ENCODE peak calls at places on chromosomes 3 and 15, in nine cellular contexts. G, P, R, T, A, C, F, O and J are unnamed samples.

GRCh38 chr15:78640840-78641733 is at the start of gene CHRNB4:
- DNase-seq in F (peak; percentile 92), G (peak; percentile 90), R (no peak), O (peak; percentile 73), C (peak; percentile 10), T (no peak), A (peak; percentile 36), P (no peak), J (peak; percentile 30)

GRCh38 chr3:17136251-17136721 is 251.5 kb downstream of the PLCL2 start:
- DNase-seq in R (no peak), O (no peak), G (no peak), A (no peak), C (no peak), P (no peak), F (peak; percentile 21), T (no peak), J (no peak)

GRCh38 chr15:31098491-31098917 is 3.0 kb downstream of the TRPM1 start:
- DNase-seq in P (no peak), G (no peak), A (no peak), C (no peak), R (no peak), T (no peak), O (no peak), F (no peak), J (no peak)

GRCh38 chr3:189995129-189995528 is 125.6 kb downstream of the P3H2 start:
- DNase-seq in O (no peak), A (no peak), F (peak; percentile 30), R (peak; percentile 75), P (no peak), C (no peak), T (no peak), G (peak; percentile 35), J (peak; percentile 65)

GRCh38 chr15:88727439-88727838 is 75.8 kb upstream of the ACAN start:
- DNase-seq in T (peak; percentile 20), C (no peak), P (no peak), O (no peak), R (no peak), F (no peak), G (no peak), A (no peak), J (no peak)

GRCh38 chr3:13783556-13783955 is 96.3 kb downstream of the WNT7A start:
- DNase-seq in A (no peak), R (no peak), F (no peak), T (no peak), P (no peak), C (no peak), O (no peak), G (no peak), J (no peak)

GRCh38 chr15:101017041-101017754 is 98.0 kb downstream of the LRRK1 start:
- DNase-seq in F (peak; percentile 45), R (no peak), O (no peak), C (no peak), A (peak; percentile 15), P (no peak), T (no peak), G (peak; percentile 74), J (no peak)

GRCh38 chr15:37106490-37107001 is 6.2 kb upstream of the MEIS2 start:
- DNase-seq in F (peak; percentile 91), O (peak; percentile 69), C (no peak), R (peak; percentile 63), A (no peak), P (no peak), G (peak; percentile 74), T (no peak), J (peak; percentile 68)

GRCh38 chr3:139122221-139122581 is 77.5 kb upstream of the PRR23C start:
- DNase-seq in G (no peak), R (peak; percentile 79), A (peak; percentile 26), T (no peak), C (peak; percentile 90), F (no peak), O (no peak), P (no peak), J (no peak)

GRCh38 chr15:82768414-82769081 is 37.3 kb downstream of the FSD2 start:
- DNase-seq in P (no peak), R (peak; percentile 4), O (no peak), F (no peak), C (peak; percentile 39), T (peak; percentile 20), G (no peak), A (no peak), J (no peak)

GRCh38 chr15:88651971-88652370 is 13.2 kb downstream of the ISG20 start:
- DNase-seq in F (no peak), C (no peak), A (peak; percentile 16), O (no peak), G (no peak), T (no peak), R (no peak), P (no peak), J (no peak)

GRCh38 chr3:198071602-198072285 is 111.7 kb downstream of the LMLN start:
- DNase-seq in P (no peak), T (peak; percentile 92), G (peak; percentile 74), R (peak; percentile 91), O (peak; percentile 51), C (peak; percentile 99), F (peak; percentile 35), A (no peak), J (peak; percentile 98)

GRCh38 chr3:113277414-113277813 is 66.1 kb downstream of the BOC start:
- DNase-seq in G (no peak), O (no peak), F (no peak), R (no peak), A (no peak), P (no peak), C (no peak), T (no peak), J (no peak)

GRCh38 chr3:113275876-113276580 is 64.7 kb downstream of the BOC start:
- DNase-seq in T (peak; percentile 70), C (peak; percentile 79), O (peak; percentile 90), G (peak; percentile 52), R (peak; percentile 70), F (peak; percentile 93), A (no peak), P (no peak), J (no peak)

GRCh38 chr3:113274959-113275556 is 63.7 kb downstream of the BOC start:
- DNase-seq in R (no peak), A (no peak), G (peak; percentile 11), C (no peak), O (no peak), F (no peak), P (no peak), T (no peak), J (no peak)

GRCh38 chr3:113277886-113278598 is 66.7 kb downstream of the BOC start:
- DNase-seq in F (no peak), O (no peak), G (peak; percentile 47), T (no peak), C (no peak), A (no peak), P (no peak), R (no peak), J (no peak)

DNA sequence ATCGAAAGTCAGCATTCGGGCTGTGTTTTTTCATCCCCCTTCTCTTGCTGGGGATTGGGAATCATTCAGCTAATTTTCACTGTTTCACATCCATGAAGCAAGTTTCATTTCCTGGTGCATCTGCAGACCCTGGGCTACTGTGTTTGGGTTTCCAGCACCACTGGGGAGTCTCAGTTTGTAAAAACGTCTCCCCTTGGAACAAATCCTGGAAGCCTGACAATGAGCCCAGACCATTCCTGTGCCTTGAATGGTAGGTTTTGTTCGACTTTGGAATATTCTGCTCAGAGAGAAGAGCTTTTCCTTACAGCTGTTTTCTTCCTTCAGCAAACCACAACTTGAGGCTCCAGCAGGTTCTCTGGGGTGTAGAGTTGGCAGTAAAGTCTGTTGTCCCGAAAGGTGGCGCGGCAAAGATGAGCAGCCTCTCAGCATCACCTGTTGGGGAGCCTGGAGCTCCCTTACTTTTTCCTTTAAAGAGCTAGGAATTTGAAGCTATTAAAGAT is 65.3 kb downstream of the BOC start:
- DNase-seq in F (no peak), T (no peak), G (no peak), O (no peak), C (no peak), A (no peak), P (no peak), R (no peak), J (no peak)
- H3K9ac ChIP-seq in F (no peak overlapping the region), T (peak overlapping the region; percentile 32), G (no peak overlapping the region), O (no peak overlapping the region), C (peak overlapping the region; percentile 83), A (no peak overlapping the region), P (no peak overlapping the region), R (peak overlapping the region; percentile 33), J (peak overlapping the region; percentile 90)

DNA sequence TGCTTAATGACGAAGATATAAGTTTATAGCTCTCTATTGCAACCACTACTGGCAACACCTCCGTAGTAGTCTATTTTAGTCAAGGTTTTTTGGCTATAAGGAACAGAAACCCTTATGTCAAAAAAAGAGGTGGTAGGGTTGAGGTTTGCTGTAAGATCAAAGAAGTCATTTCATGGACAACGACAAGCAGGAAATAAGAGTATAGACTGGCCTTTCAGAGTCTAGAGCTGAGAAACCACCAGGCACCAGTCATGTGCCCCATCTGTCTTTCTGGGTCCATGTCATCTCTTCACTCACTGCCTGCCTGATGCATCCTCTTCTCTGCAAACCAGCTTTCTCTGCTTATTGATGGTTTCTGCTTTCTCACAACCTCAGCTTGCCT is 42.7 kb downstream of the THBS1 start:
- DNase-seq in O (no peak), R (no peak), T (no peak), F (no peak), P (no peak), C (no peak), G (no peak), A (no peak), J (no peak)
- H3K9ac ChIP-seq in O (no peak overlapping the region), R (no peak overlapping the region), T (no peak overlapping the region), F (no peak overlapping the region), P (no peak overlapping the region), C (no peak overlapping the region), G (no peak overlapping the region), A (peak overlapping the region; percentile 51), J (no peak overlapping the region)

GRCh38 chr3:10550705-10551104 is 45.3 kb upstream of the ATP2B2 start:
- DNase-seq in A (no peak), C (no peak), T (no peak), P (no peak), R (no peak), O (no peak), F (no peak), G (peak; percentile 24), J (no peak)
- H3K9ac ChIP-seq in A (no peak overlapping the region), C (no peak overlapping the region), T (no peak overlapping the region), P (no peak overlapping the region), R (no peak overlapping the region), O (no peak overlapping the region), F (no peak overlapping the region), G (no peak overlapping the region), J (no peak overlapping the region)

GRCh38 chr3:46544771-46545503 is 21.2 kb downstream of the LRRC2 start:
- DNase-seq in O (no peak), F (no peak), P (no peak), A (no peak), C (no peak), G (peak; percentile 54), R (no peak), T (peak; percentile 33), J (no peak)
- H3K9ac ChIP-seq in O (no peak overlapping the region), F (no peak overlapping the region), P (peak overlapping the region; percentile 33), A (no peak overlapping the region), C (no peak overlapping the region), G (no peak overlapping the region), R (no peak overlapping the region), T (no peak overlapping the region), J (no peak overlapping the region)

GRCh38 chr3:76383781-76384180 is 598.4 kb upstream of the ZNF717 start:
- DNase-seq in F (no peak), C (no peak), G (no peak), O (no peak), A (no peak), P (no peak), R (no peak), T (no peak), J (peak; percentile 37)
- H3K9ac ChIP-seq in F (no peak overlapping the region), C (no peak overlapping the region), G (no peak overlapping the region), O (no peak overlapping the region), A (no peak overlapping the region), P (no peak overlapping the region), R (no peak overlapping the region), T (no peak overlapping the region), J (no peak overlapping the region)